ENCODE peak calls at places on chromosomes 3 and 15, in ten cellular contexts. K is AG04450, R is fibroblast of villous mesenchyme, B is HT1080, M is hepatic stellate cell, T is left lobe of liver, Q is NCI-H524 treated with DMSO at 0.1 percent for 48 hours, A is amygdala, L is brain microvascular endothelial cell, H is A549. F is an unnamed sample.

GRCh38 chr15:75982468-75982867 is 29.8 kb downstream of the NRG4 start:
- DNase-seq in L (no peak), Q (no peak), A (no peak), T (no peak), B (no peak), R (no peak), K (no peak), M (no peak), H (no peak), F (no peak)

GRCh38 chr15:57152133-57152532 is 224.2 kb upstream of the CGNL1 start:
- DNase-seq in R (no peak), Q (no peak), B (no peak), T (no peak), K (no peak), H (no peak), A (no peak), M (no peak), L (no peak), F (no peak)

GRCh38 chr3:123584284-123584987 is 417 bp downstream of the HACD2 start:
- DNase-seq in R (no peak), K (no peak), L (no peak), H (no peak), T (peak), B (no peak), A (peak), M (peak), Q (no peak), F (no peak)

GRCh38 chr3:167733961-167734497 is 663 bp downstream of the PDCD10 start:
- DNase-seq in B (no peak), Q (no peak), A (no peak), K (no peak), M (no peak), R (peak), H (peak), L (no peak), T (no peak), F (peak)

GRCh38 chr15:40047413-40048154 is 8.6 kb upstream of the SRP14 start:
- DNase-seq in H (peak), M (peak), R (peak), L (peak), T (no peak), B (peak), K (no peak), A (no peak), Q (no peak), F (peak)

GRCh38 chr15:75694241-75695182 is 18.1 kb downstream of the CSPG4 start:
- DNase-seq in T (no peak), H (peak), B (peak), L (peak), M (peak), R (peak), Q (peak), K (peak), A (peak), F (peak)

GRCh38 chr3:85007195-85008094 is 48.7 kb downstream of the CADM2 start:
- DNase-seq in H (peak), R (no peak), B (peak), T (peak), A (no peak), Q (no peak), K (no peak), M (no peak), L (no peak), F (no peak)

GRCh38 chr3:33392703-33393125 is 47.5 kb downstream of the UBP1 start:
- DNase-seq in K (peak), Q (no peak), T (no peak), B (peak), H (peak), A (no peak), M (peak), R (peak), L (peak), F (peak)

GRCh38 chr15:47756872-47757271 is 39.6 kb downstream of the SEMA6D start:
- DNase-seq in A (no peak), B (peak), H (no peak), K (peak), T (no peak), L (peak), Q (no peak), M (peak), R (peak), F (peak)

GRCh38 chr15:98682992-98683701 is 34.8 kb downstream of the IGF1R start:
- DNase-seq in R (peak), K (no peak), T (no peak), H (no peak), A (no peak), M (no peak), L (no peak), Q (no peak), B (no peak), F (peak)

GRCh38 chr15:33411596-33412545 is 101.1 kb downstream of the RYR3 start:
- DNase-seq in K (no peak), H (no peak), M (no peak), R (no peak), A (no peak), B (no peak), T (no peak), Q (no peak), L (no peak), F (no peak)

GRCh38 chr15:57510647-57511046 is 81.1 kb upstream of the MYZAP start:
- DNase-seq in A (no peak), B (no peak), L (peak), R (peak), T (no peak), Q (no peak), K (peak), M (no peak), H (no peak), F (no peak)

GRCh38 chr15:35546581-35547381 is 816 bp upstream of the DPH6 start:
- DNase-seq in R (no peak), A (no peak), Q (no peak), T (no peak), M (no peak), L (no peak), B (no peak), K (no peak), H (no peak), F (no peak)

GRCh38 chr3:185846041-185846440 is 21.2 kb upstream of the IGF2BP2 start:
- DNase-seq in B (peak), H (no peak), T (no peak), M (no peak), A (no peak), K (no peak), R (peak), Q (no peak), L (no peak), F (no peak)

GRCh38 chr3:125512135-125512920 is 7.7 kb downstream of the SNX4 start:
- DNase-seq in L (peak), Q (peak), R (peak), M (peak), A (no peak), K (peak), B (peak), H (peak), T (no peak), F (peak)

GRCh38 chr3:168034152-168034928 is 61.4 kb downstream of the GOLIM4 start:
- DNase-seq in R (peak), Q (no peak), M (peak), A (no peak), H (no peak), L (peak), K (peak), B (peak), T (no peak), F (no peak)

GRCh38 chr3:94071713-94072284 is 8.9 kb downstream of the NSUN3 start:
- DNase-seq in B (no peak), R (no peak), L (no peak), T (no peak), A (no peak), M (no peak), H (no peak), K (no peak), Q (no peak), F (no peak)

GRCh38 chr15:66702770-66703539 is 919 bp downstream of the SMAD6 start:
- DNase-seq in R (no peak), A (no peak), B (no peak), H (no peak), Q (no peak), L (no peak), K (no peak), T (no peak), M (no peak), F (no peak)

GRCh38 chr3:38375072-38375471 is 28.5 kb downstream of the XYLB start:
- DNase-seq in Q (no peak), B (no peak), A (no peak), K (no peak), T (no peak), R (no peak), L (no peak), H (no peak), M (no peak), F (no peak)

GRCh38 chr3:19149388-19149787 is 1.1 kb downstream of the KCNH8 start:
- DNase-seq in T (no peak), H (peak), L (peak), B (peak), K (no peak), A (no peak), M (no peak), R (peak), Q (no peak), F (peak)

GRCh38 chr3:127247292-127247691 is 40.6 kb downstream of the PRR20G start:
- DNase-seq in L (no peak), M (no peak), K (no peak), T (no peak), Q (no peak), H (no peak), A (no peak), B (no peak), R (no peak), F (no peak)

GRCh38 chr3:42117175-42118008 is 26.2 kb downstream of the TRAK1 start:
- DNase-seq in Q (no peak), B (peak), L (peak), M (peak), R (peak), T (peak), A (peak), K (no peak), H (peak), F (peak)

GRCh38 chr15:40959331-40960141 is 6.3 kb downstream of the CHAC1 start:
- DNase-seq in K (no peak), T (no peak), R (no peak), Q (no peak), M (no peak), A (no peak), B (no peak), L (no peak), H (no peak), F (no peak)

GRCh38 chr15:59997070-59997701 is 6.9 kb upstream of the FOXB1 start:
- DNase-seq in R (no peak), L (no peak), B (peak), H (no peak), M (no peak), K (no peak), A (no peak), T (no peak), Q (no peak), F (no peak)

GRCh38 chr3:172846706-172847105 is 96.2 kb downstream of the ECT2 start:
- DNase-seq in B (peak), Q (no peak), K (no peak), R (no peak), M (no peak), T (no peak), L (no peak), H (no peak), A (no peak), F (peak)

GRCh38 chr3:25097023-25097422 is 331.0 kb upstream of the RARB start:
- DNase-seq in Q (no peak), R (no peak), L (no peak), A (no peak), H (no peak), M (no peak), B (no peak), T (no peak), K (no peak), F (no peak)

GRCh38 chr3:185473290-185473815 is 25.5 kb downstream of the TMEM41A start:
- DNase-seq in M (no peak), A (no peak), B (peak), H (peak), L (no peak), K (no peak), T (no peak), Q (no peak), R (peak), F (no peak)

GRCh38 chr3:9942934-9943690 is 9.1 kb downstream of the PRRT3 start:
- DNase-seq in Q (no peak), L (no peak), M (no peak), R (no peak), B (no peak), A (no peak), K (no peak), T (no peak), H (no peak), F (no peak)

GRCh38 chr3:156150434-156151066 is 30.2 kb downstream of the KCNAB1 start:
- DNase-seq in B (peak), M (peak), L (peak), Q (no peak), R (peak), K (peak), H (peak), A (peak), T (peak), F (peak)

GRCh38 chr3:154730221-154730620 is 300.2 kb upstream of the GPR149 start:
- DNase-seq in Q (peak), H (no peak), A (no peak), L (no peak), K (no peak), B (peak), M (no peak), T (no peak), R (peak), F (no peak)

GRCh38 chr3:111325160-111325707 is 216.8 kb upstream of the CD96 start:
- DNase-seq in M (no peak), B (no peak), A (no peak), H (no peak), L (no peak), K (no peak), T (no peak), R (no peak), Q (no peak), F (no peak)

GRCh38 chr3:172309741-172310140 is 138.5 kb downstream of the GHSR start:
- DNase-seq in K (no peak), L (no peak), M (no peak), A (no peak), T (no peak), H (no peak), Q (no peak), B (no peak), R (no peak), F (no peak)

GRCh38 chr3:197000211-197000610 is 29.4 kb downstream of the MELTF start:
- DNase-seq in T (no peak), M (no peak), Q (no peak), K (no peak), R (no peak), L (no peak), A (no peak), H (no peak), B (peak), F (no peak)

GRCh38 chr3:134885877-134886621 is 91.0 kb downstream of the EPHB1 start:
- DNase-seq in K (no peak), B (peak), T (no peak), Q (no peak), A (no peak), H (no peak), L (no peak), M (no peak), R (no peak), F (peak)

GRCh38 chr15:52351206-52351907 is 55.8 kb upstream of the MYO5C start:
- DNase-seq in L (no peak), B (no peak), H (no peak), Q (no peak), M (peak), T (no peak), A (no peak), K (no peak), R (peak), F (no peak)

GRCh38 chr3:139870000-139870675 is 64.8 kb upstream of the CLSTN2 start:
- DNase-seq in M (no peak), A (no peak), K (no peak), R (no peak), H (no peak), T (no peak), Q (no peak), B (no peak), L (no peak), F (peak)

GRCh38 chr3:87359807-87360206 is 83.4 kb upstream of the POU1F1 start:
- DNase-seq in Q (no peak), A (no peak), K (no peak), H (no peak), B (no peak), T (no peak), L (no peak), M (no peak), R (no peak), F (no peak)

F was measured in foreskin keratinocyte.